ENCODE peak calls at places on chromosomes 2 and 18, in five cellular contexts. R is posterior cingulate gyrus, X is DMS153, M is colonic mucosa, G is right cardiac atrium. S is an unnamed sample.

GRCh38 chr18:5150888-5151287 is 46.2 kb downstream of the AKAIN1 start:
- DNase-seq in R (no peak), X (no peak), M (no peak), G (no peak), S (no peak)

GRCh38 chr2:25301453-25302352 is 40.0 kb downstream of the DNMT3A start:
- DNase-seq in R (no peak), X (no peak), M (no peak), G (peak), S (no peak)

GRCh38 chr18:9594782-9595181 is 19.6 kb downstream of the PPP4R1 start:
- DNase-seq in R (no peak), X (no peak), M (no peak), G (no peak), S (no peak)

GRCh38 chr2:19676770-19677169 is 225.0 kb downstream of the TTC32 start:
- DNase-seq in R (no peak), X (no peak), M (no peak), G (no peak), S (no peak)

GRCh38 chr2:235605306-235605998 is 111.6 kb downstream of the AGAP1 start:
- DNase-seq in R (peak), X (peak), M (peak), G (peak), S (peak)

GRCh38 chr2:223226264-223226663 is 174.3 kb downstream of the KCNE4 start:
- DNase-seq in R (no peak), X (no peak), M (no peak), G (no peak), S (no peak)

GRCh38 chr2:20450201-20451108 is 3.6 kb downstream of the RHOB start:
- DNase-seq in R (peak), X (no peak), M (peak), G (peak), S (no peak)

GRCh38 chr2:145159676-145160075 is 639.8 kb upstream of the ZEB2 start:
- DNase-seq in R (no peak), X (no peak), M (no peak), G (no peak), S (no peak)

GRCh38 chr2:236955675-236956618 is 129.7 kb upstream of the COPS8 start:
- DNase-seq in R (no peak), X (no peak), M (no peak), G (no peak), S (no peak)

GRCh38 chr18:70659026-70659726 is 370.3 kb downstream of the SOCS6 start:
- DNase-seq in R (no peak), X (no peak), M (no peak), G (no peak), S (no peak)

GRCh38 chr2:44751754-44752479 is 189.6 kb upstream of the SIX3 start:
- DNase-seq in R (no peak), X (no peak), M (no peak), G (no peak), S (no peak)